ENCODE peak calls at places on chromosomes 13 and 19, in ten cellular contexts. One of them, this sample, is unnamed.

GRCh38 chr13:78700121-78700910 is 41.4 kb upstream of the OBI1 start:
- DNase-seq in head of caudate nucleus: no peak
- DNase-seq in stimulated activated CD4-positive, alpha-beta T cell treated with anti-CD3 and anti-CD28 coated beads, Interleukin-2, amount 100 ng/mL, for 24 hours: no peak
- DNase-seq in foreskin fibroblast: no peak
- DNase-seq in LHCN-M2: no peak
- DNase-seq in uterus: no peak
- DNase-seq in AG08396: no peak
- DNase-seq in HT-29: peak; percentile 7
- DNase-seq in RPMI7951: no peak
- DNase-seq in RWPE1: no peak
- DNase-seq in this sample: no peak

GRCh38 chr19:52778811-52779210 is 7.8 kb downstream of the ZNF600 start:
- DNase-seq in head of caudate nucleus: no peak
- DNase-seq in stimulated activated CD4-positive, alpha-beta T cell treated with anti-CD3 and anti-CD28 coated beads, Interleukin-2, amount 100 ng/mL, for 24 hours: peak; percentile 40
- DNase-seq in foreskin fibroblast: no peak
- DNase-seq in LHCN-M2: no peak
- DNase-seq in uterus: no peak
- DNase-seq in AG08396: no peak
- DNase-seq in HT-29: no peak
- DNase-seq in RPMI7951: no peak
- DNase-seq in RWPE1: no peak
- DNase-seq in this sample: no peak

GRCh38 chr19:35345671-35346111 is 2.0 kb upstream of the FFAR1 start:
- DNase-seq in head of caudate nucleus: no peak
- DNase-seq in stimulated activated CD4-positive, alpha-beta T cell treated with anti-CD3 and anti-CD28 coated beads, Interleukin-2, amount 100 ng/mL, for 24 hours: no peak
- DNase-seq in foreskin fibroblast: no peak
- DNase-seq in LHCN-M2: no peak
- DNase-seq in uterus: no peak
- DNase-seq in AG08396: no peak
- DNase-seq in HT-29: no peak
- DNase-seq in RPMI7951: no peak
- DNase-seq in RWPE1: no peak
- DNase-seq in this sample: no peak

GRCh38 chr13:111437856-111438547 is 117.6 kb downstream of the TEX29 start:
- DNase-seq in head of caudate nucleus: no peak
- DNase-seq in stimulated activated CD4-positive, alpha-beta T cell treated with anti-CD3 and anti-CD28 coated beads, Interleukin-2, amount 100 ng/mL, for 24 hours: no peak
- DNase-seq in foreskin fibroblast: no peak
- DNase-seq in LHCN-M2: no peak
- DNase-seq in uterus: no peak
- DNase-seq in AG08396: no peak
- DNase-seq in HT-29: no peak
- DNase-seq in RPMI7951: no peak
- DNase-seq in RWPE1: no peak
- DNase-seq in this sample: no peak

GRCh38 chr13:103862525-103862924 is 796.3 kb upstream of the SLC10A2 start:
- DNase-seq in head of caudate nucleus: no peak
- DNase-seq in stimulated activated CD4-positive, alpha-beta T cell treated with anti-CD3 and anti-CD28 coated beads, Interleukin-2, amount 100 ng/mL, for 24 hours: no peak
- DNase-seq in foreskin fibroblast: no peak
- DNase-seq in LHCN-M2: no peak
- DNase-seq in uterus: no peak
- DNase-seq in AG08396: no peak
- DNase-seq in HT-29: no peak
- DNase-seq in RPMI7951: no peak
- DNase-seq in RWPE1: no peak
- DNase-seq in this sample: no peak

GRCh38 chr19:4988770-4989251 is 19.9 kb downstream of the KDM4B start:
- DNase-seq in head of caudate nucleus: no peak
- DNase-seq in stimulated activated CD4-positive, alpha-beta T cell treated with anti-CD3 and anti-CD28 coated beads, Interleukin-2, amount 100 ng/mL, for 24 hours: no peak
- DNase-seq in foreskin fibroblast: peak; percentile 90
- DNase-seq in LHCN-M2: peak; percentile 81
- DNase-seq in uterus: peak; percentile 84
- DNase-seq in AG08396: peak; percentile 84
- DNase-seq in HT-29: no peak
- DNase-seq in RPMI7951: peak; percentile 42
- DNase-seq in RWPE1: no peak
- DNase-seq in this sample: no peak

GRCh38 chr19:6047256-6047655 is 63.0 kb downstream of the RFX2 start:
- DNase-seq in head of caudate nucleus: no peak
- DNase-seq in stimulated activated CD4-positive, alpha-beta T cell treated with anti-CD3 and anti-CD28 coated beads, Interleukin-2, amount 100 ng/mL, for 24 hours: no peak
- DNase-seq in foreskin fibroblast: no peak
- DNase-seq in LHCN-M2: no peak
- DNase-seq in uterus: peak; percentile 13
- DNase-seq in AG08396: no peak
- DNase-seq in HT-29: no peak
- DNase-seq in RPMI7951: no peak
- DNase-seq in RWPE1: no peak
- DNase-seq in this sample: no peak

GRCh38 chr19:13804830-13805683 is 9.8 kb downstream of the ZSWIM4 start:
- DNase-seq in head of caudate nucleus: peak; percentile 35
- DNase-seq in stimulated activated CD4-positive, alpha-beta T cell treated with anti-CD3 and anti-CD28 coated beads, Interleukin-2, amount 100 ng/mL, for 24 hours: no peak
- DNase-seq in foreskin fibroblast: no peak
- DNase-seq in LHCN-M2: no peak
- DNase-seq in uterus: no peak
- DNase-seq in AG08396: no peak
- DNase-seq in HT-29: no peak
- DNase-seq in RPMI7951: no peak
- DNase-seq in RWPE1: no peak
- DNase-seq in this sample: no peak

GRCh38 chr13:46086421-46086922 is 18.4 kb downstream of the CPB2 start:
- DNase-seq in head of caudate nucleus: no peak
- DNase-seq in stimulated activated CD4-positive, alpha-beta T cell treated with anti-CD3 and anti-CD28 coated beads, Interleukin-2, amount 100 ng/mL, for 24 hours: no peak
- DNase-seq in foreskin fibroblast: no peak
- DNase-seq in LHCN-M2: no peak
- DNase-seq in uterus: no peak
- DNase-seq in AG08396: no peak
- DNase-seq in HT-29: no peak
- DNase-seq in RPMI7951: no peak
- DNase-seq in RWPE1: no peak
- DNase-seq in this sample: no peak

GRCh38 chr13:41848435-41849255 is 112.3 kb downstream of the VWA8 start:
- DNase-seq in head of caudate nucleus: no peak
- DNase-seq in stimulated activated CD4-positive, alpha-beta T cell treated with anti-CD3 and anti-CD28 coated beads, Interleukin-2, amount 100 ng/mL, for 24 hours: no peak
- DNase-seq in foreskin fibroblast: peak; percentile 55
- DNase-seq in LHCN-M2: peak; percentile 43
- DNase-seq in uterus: no peak
- DNase-seq in AG08396: no peak
- DNase-seq in HT-29: peak; percentile 30
- DNase-seq in RPMI7951: no peak
- DNase-seq in RWPE1: no peak
- DNase-seq in this sample: no peak

GRCh38 chr19:953501-954271 is 27.9 kb downstream of the ARID3A start:
- DNase-seq in head of caudate nucleus: no peak
- DNase-seq in stimulated activated CD4-positive, alpha-beta T cell treated with anti-CD3 and anti-CD28 coated beads, Interleukin-2, amount 100 ng/mL, for 24 hours: no peak
- DNase-seq in foreskin fibroblast: no peak
- DNase-seq in LHCN-M2: no peak
- DNase-seq in uterus: no peak
- DNase-seq in AG08396: no peak
- DNase-seq in HT-29: no peak
- DNase-seq in RPMI7951: no peak
- DNase-seq in RWPE1: no peak
- DNase-seq in this sample: no peak

GRCh38 chr19:41426952-41427646 is at the start of gene B3GNT8:
- DNase-seq in head of caudate nucleus: no peak
- DNase-seq in stimulated activated CD4-positive, alpha-beta T cell treated with anti-CD3 and anti-CD28 coated beads, Interleukin-2, amount 100 ng/mL, for 24 hours: peak; percentile 50
- DNase-seq in foreskin fibroblast: peak; percentile 90
- DNase-seq in LHCN-M2: no peak
- DNase-seq in uterus: peak; percentile 79
- DNase-seq in AG08396: peak; percentile 81
- DNase-seq in HT-29: peak; percentile 82
- DNase-seq in RPMI7951: no peak
- DNase-seq in RWPE1: peak; percentile 88
- DNase-seq in this sample: no peak

GRCh38 chr13:83824561-83824960 is 57.7 kb downstream of the SLITRK1 start:
- DNase-seq in head of caudate nucleus: peak; percentile 22
- DNase-seq in stimulated activated CD4-positive, alpha-beta T cell treated with anti-CD3 and anti-CD28 coated beads, Interleukin-2, amount 100 ng/mL, for 24 hours: no peak
- DNase-seq in foreskin fibroblast: no peak
- DNase-seq in LHCN-M2: no peak
- DNase-seq in uterus: no peak
- DNase-seq in AG08396: no peak
- DNase-seq in HT-29: no peak
- DNase-seq in RPMI7951: no peak
- DNase-seq in RWPE1: no peak
- DNase-seq in this sample: no peak

GRCh38 chr19:52936151-52936957 is 13.1 kb upstream of the ZNF888 start:
- DNase-seq in head of caudate nucleus: no peak
- DNase-seq in stimulated activated CD4-positive, alpha-beta T cell treated with anti-CD3 and anti-CD28 coated beads, Interleukin-2, amount 100 ng/mL, for 24 hours: no peak
- DNase-seq in foreskin fibroblast: no peak
- DNase-seq in LHCN-M2: no peak
- DNase-seq in uterus: no peak
- DNase-seq in AG08396: no peak
- DNase-seq in HT-29: no peak
- DNase-seq in RPMI7951: no peak
- DNase-seq in RWPE1: no peak
- DNase-seq in this sample: no peak

GRCh38 chr19:1592023-1592754 is 476 bp downstream of the MBD3 start:
- DNase-seq in head of caudate nucleus: peak; percentile 88
- DNase-seq in stimulated activated CD4-positive, alpha-beta T cell treated with anti-CD3 and anti-CD28 coated beads, Interleukin-2, amount 100 ng/mL, for 24 hours: peak; percentile 85
- DNase-seq in foreskin fibroblast: peak; percentile 96
- DNase-seq in LHCN-M2: peak; percentile 86
- DNase-seq in uterus: peak; percentile 86
- DNase-seq in AG08396: peak; percentile 99
- DNase-seq in HT-29: peak; percentile 75
- DNase-seq in RPMI7951: peak; percentile 84
- DNase-seq in RWPE1: peak; percentile 86
- DNase-seq in this sample: peak; percentile 84

GRCh38 chr13:113928701-113929627 is 44.9 kb downstream of the C13orf46 start:
- DNase-seq in head of caudate nucleus: peak; percentile 33
- DNase-seq in stimulated activated CD4-positive, alpha-beta T cell treated with anti-CD3 and anti-CD28 coated beads, Interleukin-2, amount 100 ng/mL, for 24 hours: no peak
- DNase-seq in foreskin fibroblast: peak; percentile 95
- DNase-seq in LHCN-M2: peak; percentile 90
- DNase-seq in uterus: peak; percentile 93
- DNase-seq in AG08396: peak; percentile 86
- DNase-seq in HT-29: no peak
- DNase-seq in RPMI7951: peak; percentile 98
- DNase-seq in RWPE1: no peak
- DNase-seq in this sample: no peak

GRCh38 chr19:17576758-17577532 is 21.5 kb downstream of the COLGALT1 start:
- DNase-seq in head of caudate nucleus: no peak
- DNase-seq in stimulated activated CD4-positive, alpha-beta T cell treated with anti-CD3 and anti-CD28 coated beads, Interleukin-2, amount 100 ng/mL, for 24 hours: no peak
- DNase-seq in foreskin fibroblast: peak; percentile 62
- DNase-seq in LHCN-M2: peak; percentile 32
- DNase-seq in uterus: peak; percentile 31
- DNase-seq in AG08396: peak; percentile 71
- DNase-seq in HT-29: peak; percentile 6
- DNase-seq in RPMI7951: no peak
- DNase-seq in RWPE1: peak; percentile 85
- DNase-seq in this sample: no peak

GRCh38 chr13:23468811-23469210 is 35.3 kb upstream of the SACS start:
- DNase-seq in head of caudate nucleus: no peak
- DNase-seq in stimulated activated CD4-positive, alpha-beta T cell treated with anti-CD3 and anti-CD28 coated beads, Interleukin-2, amount 100 ng/mL, for 24 hours: no peak
- DNase-seq in foreskin fibroblast: no peak
- DNase-seq in LHCN-M2: no peak
- DNase-seq in uterus: no peak
- DNase-seq in AG08396: no peak
- DNase-seq in HT-29: no peak
- DNase-seq in RPMI7951: peak; percentile 62
- DNase-seq in RWPE1: no peak
- DNase-seq in this sample: no peak

GRCh38 chr13:50740052-50740741 is 103.3 kb downstream of the DLEU7 start:
- DNase-seq in head of caudate nucleus: no peak
- DNase-seq in stimulated activated CD4-positive, alpha-beta T cell treated with anti-CD3 and anti-CD28 coated beads, Interleukin-2, amount 100 ng/mL, for 24 hours: no peak
- DNase-seq in foreskin fibroblast: peak; percentile 77
- DNase-seq in LHCN-M2: peak; percentile 53
- DNase-seq in uterus: no peak
- DNase-seq in AG08396: no peak
- DNase-seq in HT-29: no peak
- DNase-seq in RPMI7951: no peak
- DNase-seq in RWPE1: no peak
- DNase-seq in this sample: no peak

GRCh38 chr13:25232937-25233515 is 54.3 kb downstream of the MTMR6 start:
- DNase-seq in head of caudate nucleus: no peak
- DNase-seq in stimulated activated CD4-positive, alpha-beta T cell treated with anti-CD3 and anti-CD28 coated beads, Interleukin-2, amount 100 ng/mL, for 24 hours: no peak
- DNase-seq in foreskin fibroblast: peak; percentile 46
- DNase-seq in LHCN-M2: peak; percentile 31
- DNase-seq in uterus: no peak
- DNase-seq in AG08396: peak; percentile 29
- DNase-seq in HT-29: peak; percentile 80
- DNase-seq in RPMI7951: peak; percentile 49
- DNase-seq in RWPE1: peak; percentile 30
- DNase-seq in this sample: no peak

GRCh38 chr13:96996886-96997285 is 2.6 kb upstream of the OXGR1 start:
- DNase-seq in head of caudate nucleus: no peak
- DNase-seq in stimulated activated CD4-positive, alpha-beta T cell treated with anti-CD3 and anti-CD28 coated beads, Interleukin-2, amount 100 ng/mL, for 24 hours: no peak
- DNase-seq in foreskin fibroblast: no peak
- DNase-seq in LHCN-M2: no peak
- DNase-seq in uterus: no peak
- DNase-seq in AG08396: no peak
- DNase-seq in HT-29: no peak
- DNase-seq in RPMI7951: no peak
- DNase-seq in RWPE1: no peak
- DNase-seq in this sample: no peak

GRCh38 chr13:103195762-103196161 is 129.5 kb upstream of the SLC10A2 start:
- DNase-seq in head of caudate nucleus: no peak
- DNase-seq in stimulated activated CD4-positive, alpha-beta T cell treated with anti-CD3 and anti-CD28 coated beads, Interleukin-2, amount 100 ng/mL, for 24 hours: no peak
- DNase-seq in foreskin fibroblast: no peak
- DNase-seq in LHCN-M2: no peak
- DNase-seq in uterus: no peak
- DNase-seq in AG08396: no peak
- DNase-seq in HT-29: no peak
- DNase-seq in RPMI7951: no peak
- DNase-seq in RWPE1: no peak
- DNase-seq in this sample: no peak

GRCh38 chr13:97122381-97122996 is 99.6 kb upstream of the MBNL2 start:
- DNase-seq in head of caudate nucleus: no peak
- DNase-seq in stimulated activated CD4-positive, alpha-beta T cell treated with anti-CD3 and anti-CD28 coated beads, Interleukin-2, amount 100 ng/mL, for 24 hours: no peak
- DNase-seq in foreskin fibroblast: peak; percentile 78
- DNase-seq in LHCN-M2: peak; percentile 80
- DNase-seq in uterus: no peak
- DNase-seq in AG08396: no peak
- DNase-seq in HT-29: peak; percentile 85
- DNase-seq in RPMI7951: peak; percentile 64
- DNase-seq in RWPE1: peak; percentile 48
- DNase-seq in this sample: no peak